ENCODE peak calls at places on chromosomes 12 and 14, in seven cellular contexts. I is choroid plexus epithelial cell, L is uterus, S is AG10803, V is activated B cell treated with CpG ODN at 0.5 μM for 24 hours, Z is HFF-Myc, C is PC-3. M is an unnamed sample.

GRCh38 chr12:16076553-16076952 is 165.4 kb downstream of the DERA start:
- DNase-seq in I (peak; percentile 41), L (no peak), S (peak; percentile 22), V (no peak), Z (peak; percentile 7), C (peak; percentile 66), M (no peak)

GRCh38 chr12:29316772-29317171 is 64.2 kb downstream of the ERGIC2 start:
- DNase-seq in I (peak; percentile 69), L (no peak), S (peak; percentile 42), V (no peak), Z (no peak), C (peak; percentile 91), M (peak; percentile 70)

GRCh38 chr12:122395319-122395718 is 27.1 kb downstream of the CLIP1 start:
- DNase-seq in I (peak; percentile 77), L (no peak), S (peak; percentile 75), V (no peak), Z (peak; percentile 49), C (peak; percentile 68), M (peak; percentile 80)

GRCh38 chr12:58915634-58916033 is 4.7 kb downstream of the LRIG3 start:
- DNase-seq in I (peak; percentile 69), L (peak; percentile 63), S (peak; percentile 86), V (no peak), Z (peak; percentile 79), C (peak; percentile 11), M (peak; percentile 48)

GRCh38 chr12:63093084-63093483 is 57.9 kb downstream of the AVPR1A start:
- DNase-seq in I (no peak), L (no peak), S (no peak), V (no peak), Z (no peak), C (no peak), M (no peak)

GRCh38 chr12:51524386-51524901 is 66.6 kb upstream of the SCN8A start:
- DNase-seq in I (no peak), L (no peak), S (no peak), V (no peak), Z (no peak), C (no peak), M (no peak)

GRCh38 chr12:43786899-43787693 is 19.0 kb downstream of the TWF1 start:
- DNase-seq in I (peak; percentile 5), L (no peak), S (peak; percentile 20), V (no peak), Z (no peak), C (peak; percentile 92), M (no peak)

GRCh38 chr12:29051221-29051620 is 97.9 kb upstream of the FAR2 start:
- DNase-seq in I (peak; percentile 55), L (no peak), S (no peak), V (no peak), Z (no peak), C (peak; percentile 40), M (no peak)

GRCh38 chr14:100302616-100303015 is 3.6 kb downstream of the SLC25A29 start:
- DNase-seq in I (no peak), L (no peak), S (no peak), V (no peak), Z (no peak), C (peak; percentile 92), M (no peak)

GRCh38 chr12:78981-79380 is 12.4 kb downstream of the IQSEC3 start:
- DNase-seq in I (no peak), L (no peak), S (no peak), V (no peak), Z (no peak), C (no peak), M (no peak)

GRCh38 chr14:102985665-102986064 is 63.2 kb downstream of the AMN start:
- DNase-seq in I (no peak), L (no peak), S (no peak), V (no peak), Z (no peak), C (no peak), M (no peak)

GRCh38 chr12:75592638-75593335 is 81.4 kb upstream of the KRR1 start:
- DNase-seq in I (no peak), L (no peak), S (no peak), V (no peak), Z (no peak), C (no peak), M (no peak)

GRCh38 chr14:59422069-59422881 is 42.9 kb downstream of the GPR135 start:
- DNase-seq in I (no peak), L (no peak), S (no peak), V (no peak), Z (no peak), C (peak; percentile 62), M (no peak)

GRCh38 chr12:95402096-95402495 is 71.9 kb upstream of the METAP2 start:
- DNase-seq in I (no peak), L (no peak), S (no peak), V (no peak), Z (no peak), C (no peak), M (no peak)

GRCh38 chr12:124913474-124914391 is 717 bp downstream of the UBC start:
- DNase-seq in I (peak; percentile 84), L (peak; percentile 88), S (peak; percentile 67), V (peak; percentile 81), Z (no peak), C (peak; percentile 89), M (peak; percentile 77)

GRCh38 chr12:112018571-112019237 is 5.5 kb downstream of the ERP29 start:
- DNase-seq in I (peak; percentile 92), L (no peak), S (peak; percentile 58), V (no peak), Z (no peak), C (peak; percentile 95), M (peak; percentile 74)

GRCh38 chr12:90978117-90978770 is 23.3 kb upstream of the CCER1 start:
- DNase-seq in I (peak; percentile 87), L (no peak), S (peak; percentile 87), V (no peak), Z (peak; percentile 86), C (peak; percentile 81), M (peak; percentile 79)

GRCh38 chr12:89064780-89065179 is 287.5 kb downstream of the DUSP6 start:
- DNase-seq in I (no peak), L (no peak), S (no peak), V (no peak), Z (no peak), C (peak; percentile 96), M (peak; percentile 90)

GRCh38 chr12:43028826-43029225 is 439.3 kb upstream of the PRICKLE1 start:
- DNase-seq in I (peak; percentile 59), L (no peak), S (no peak), V (no peak), Z (no peak), C (no peak), M (no peak)

GRCh38 chr14:54194501-54194900 is 202.3 kb upstream of the CDKN3 start:
- DNase-seq in I (peak; percentile 58), L (no peak), S (peak; percentile 34), V (no peak), Z (no peak), C (no peak), M (no peak)

GRCh38 chr14:76719664-76720063 is 41.6 kb upstream of the VASH1 start:
- DNase-seq in I (no peak), L (no peak), S (no peak), V (no peak), Z (no peak), C (no peak), M (no peak)

GRCh38 chr14:73630009-73630780 is 14.6 kb upstream of the DNAL1 start:
- DNase-seq in I (no peak), L (no peak), S (no peak), V (no peak), Z (no peak), C (no peak), M (no peak)

GRCh38 chr12:68361953-68362352 is 29.8 kb upstream of the MDM1 start:
- DNase-seq in I (no peak), L (no peak), S (no peak), V (no peak), Z (no peak), C (no peak), M (no peak)

GRCh38 chr12:68368332-68368731 is 36.2 kb upstream of the MDM1 start:
- DNase-seq in I (no peak), L (no peak), S (peak; percentile 47), V (no peak), Z (no peak), C (no peak), M (no peak)

GRCh38 chr12:68367903-68368302 is 35.7 kb upstream of the MDM1 start:
- DNase-seq in I (peak; percentile 77), L (no peak), S (peak; percentile 57), V (no peak), Z (no peak), C (no peak), M (no peak)

GRCh38 chr12:68367136-68367535 is 35.0 kb upstream of the MDM1 start:
- DNase-seq in I (no peak), L (no peak), S (no peak), V (no peak), Z (no peak), C (no peak), M (no peak)

GRCh38 chr12:68364893-68365725 is 32.9 kb upstream of the MDM1 start:
- DNase-seq in I (peak; percentile 99), L (peak; percentile 94), S (peak; percentile 99), V (peak; percentile 55), Z (peak; percentile 87), C (peak; percentile 76), M (peak; percentile 92)
- TF ChIP-seq CTCF in I (peak; percentile 16), L (peak; percentile 26), S (no peak), V (no peak), Z (no peak), C (no peak), M (no peak)

GRCh38 chr14:26004342-26004741 is 593.5 kb downstream of the NOVA1 start:
- DNase-seq in I (no peak), L (no peak), S (no peak), V (no peak), Z (no peak), C (no peak), M (no peak)

GRCh38 chr14:26008290-26008689 is 589.5 kb downstream of the NOVA1 start:
- DNase-seq in I (peak; percentile 45), L (no peak), S (no peak), V (no peak), Z (no peak), C (peak; percentile 4), M (no peak)
- TF ChIP-seq CTCF in I (peak; percentile 51), L (no peak), S (no peak), V (no peak), Z (no peak), C (peak; percentile 36), M (no peak)

DNA sequence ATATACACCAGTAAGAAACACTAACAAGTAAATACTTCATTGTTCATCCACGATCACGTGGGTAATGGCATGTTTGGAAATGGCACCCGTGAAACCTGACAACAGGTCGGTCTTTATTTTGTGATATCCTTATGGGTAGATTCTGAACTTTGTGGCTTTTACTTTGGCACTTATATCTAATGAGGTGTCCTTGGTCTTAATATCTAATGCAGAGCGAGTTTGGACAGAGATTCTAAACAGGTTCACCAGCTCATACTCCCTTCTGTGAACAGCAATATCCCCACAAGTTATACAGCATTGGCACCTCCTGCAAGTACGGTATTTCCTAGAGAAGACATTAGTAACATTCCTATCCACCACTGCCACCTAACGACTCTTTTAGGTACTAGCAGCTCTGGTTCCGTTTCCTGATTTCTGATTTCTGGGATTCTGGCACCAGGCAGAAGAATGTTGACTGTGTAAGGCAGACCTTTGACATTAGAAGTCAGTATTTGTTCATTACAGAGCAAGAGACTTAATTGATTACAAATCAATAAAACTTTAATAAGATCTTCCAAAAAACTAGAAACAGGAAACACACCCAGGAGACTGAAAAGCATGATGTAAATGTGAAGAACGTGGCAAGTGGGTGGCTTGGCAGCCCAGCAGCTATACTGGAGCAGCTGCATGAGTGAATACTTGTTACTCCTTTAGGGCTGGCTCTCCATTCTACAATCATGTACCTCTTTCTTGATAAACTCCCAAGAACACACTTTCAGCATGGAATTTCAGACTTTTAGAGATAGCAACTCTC is 2.5 kb downstream of the ANG start:
- DNase-seq in I (peak; percentile 85), L (peak; percentile 51), S (peak; percentile 72), V (no peak), Z (peak; percentile 63), C (peak; percentile 86), M (peak; percentile 68)
- TF ChIP-seq CTCF in I (peak; percentile 84), L (peak; percentile 89), S (peak; percentile 97), V (peak; percentile 89), Z (peak; percentile 82), C (peak; percentile 92), M (peak; percentile 87)

GRCh38 chr14:78902010-78902623 is 731.9 kb downstream of the NRXN3 start:
- DNase-seq in I (peak; percentile 78), L (no peak), S (peak; percentile 42), V (no peak), Z (peak; percentile 6), C (peak; percentile 29), M (peak; percentile 24)
- TF ChIP-seq CTCF in I (peak; percentile 85), L (no peak), S (peak; percentile 59), V (no peak), Z (peak; percentile 76), C (peak; percentile 75), M (peak; percentile 83)

M was measured in HFFc6.